ENCODE peak calls at places on chromosomes 13 and 19, in nine cellular contexts. One of them, this sample, is unnamed.

GRCh38 chr13:97257800-97258799 is 36.0 kb downstream of the MBNL2 start:
- DNase-seq in GM12891: no peak
- DNase-seq in fibroblast of the conjunctiva: peak; percentile 68
- DNase-seq in substantia nigra: no peak
- DNase-seq in D721Med: no peak
- DNase-seq in HEK293T: peak; percentile 50
- DNase-seq in stimulated activated CD4-positive, alpha-beta T cell treated with anti-CD3 and anti-CD28 coated beads, TNF-alpha, amount 100 ng/mL, for 24 hours: no peak
- DNase-seq in NCI-H526: no peak
- DNase-seq in AML-193: no peak
- DNase-seq in this sample: no peak

GRCh38 chr13:97743946-97744345 is 209.5 kb upstream of the IPO5 start:
- DNase-seq in GM12891: no peak
- DNase-seq in fibroblast of the conjunctiva: peak; percentile 60
- DNase-seq in substantia nigra: no peak
- DNase-seq in D721Med: no peak
- DNase-seq in HEK293T: no peak
- DNase-seq in stimulated activated CD4-positive, alpha-beta T cell treated with anti-CD3 and anti-CD28 coated beads, TNF-alpha, amount 100 ng/mL, for 24 hours: no peak
- DNase-seq in NCI-H526: no peak
- DNase-seq in AML-193: no peak
- DNase-seq in this sample: no peak

GRCh38 chr13:34933349-34933748 is 8.7 kb upstream of the NBEA start:
- DNase-seq in GM12891: no peak
- DNase-seq in fibroblast of the conjunctiva: no peak
- DNase-seq in substantia nigra: no peak
- DNase-seq in D721Med: no peak
- DNase-seq in HEK293T: no peak
- DNase-seq in stimulated activated CD4-positive, alpha-beta T cell treated with anti-CD3 and anti-CD28 coated beads, TNF-alpha, amount 100 ng/mL, for 24 hours: no peak
- DNase-seq in NCI-H526: peak; percentile 81
- DNase-seq in AML-193: no peak
- DNase-seq in this sample: no peak

GRCh38 chr19:55308281-55308680 is 16.9 kb downstream of the TMEM150B start:
- DNase-seq in GM12891: no peak
- DNase-seq in fibroblast of the conjunctiva: no peak
- DNase-seq in substantia nigra: no peak
- DNase-seq in D721Med: no peak
- DNase-seq in HEK293T: no peak
- DNase-seq in stimulated activated CD4-positive, alpha-beta T cell treated with anti-CD3 and anti-CD28 coated beads, TNF-alpha, amount 100 ng/mL, for 24 hours: no peak
- DNase-seq in NCI-H526: no peak
- DNase-seq in AML-193: no peak
- DNase-seq in this sample: no peak

GRCh38 chr13:98503175-98504028 is 73.5 kb downstream of the STK24 start:
- DNase-seq in GM12891: no peak
- DNase-seq in fibroblast of the conjunctiva: no peak
- DNase-seq in substantia nigra: no peak
- DNase-seq in D721Med: no peak
- DNase-seq in HEK293T: no peak
- DNase-seq in stimulated activated CD4-positive, alpha-beta T cell treated with anti-CD3 and anti-CD28 coated beads, TNF-alpha, amount 100 ng/mL, for 24 hours: no peak
- DNase-seq in NCI-H526: no peak
- DNase-seq in AML-193: no peak
- DNase-seq in this sample: no peak

GRCh38 chr19:50328257-50329145 is 676 bp downstream of the KCNC3 start:
- DNase-seq in GM12891: no peak
- DNase-seq in fibroblast of the conjunctiva: no peak
- DNase-seq in substantia nigra: no peak
- DNase-seq in D721Med: no peak
- DNase-seq in HEK293T: no peak
- DNase-seq in stimulated activated CD4-positive, alpha-beta T cell treated with anti-CD3 and anti-CD28 coated beads, TNF-alpha, amount 100 ng/mL, for 24 hours: no peak
- DNase-seq in NCI-H526: no peak
- DNase-seq in AML-193: no peak
- DNase-seq in this sample: no peak

GRCh38 chr13:59408738-59409137 is 755.0 kb downstream of the DIAPH3 start:
- DNase-seq in GM12891: no peak
- DNase-seq in fibroblast of the conjunctiva: no peak
- DNase-seq in substantia nigra: no peak
- DNase-seq in D721Med: no peak
- DNase-seq in HEK293T: no peak
- DNase-seq in stimulated activated CD4-positive, alpha-beta T cell treated with anti-CD3 and anti-CD28 coated beads, TNF-alpha, amount 100 ng/mL, for 24 hours: no peak
- DNase-seq in NCI-H526: no peak
- DNase-seq in AML-193: no peak
- DNase-seq in this sample: no peak

GRCh38 chr19:13832096-13832495 is 36.9 kb downstream of the ZSWIM4 start:
- DNase-seq in GM12891: no peak
- DNase-seq in fibroblast of the conjunctiva: no peak
- DNase-seq in substantia nigra: no peak
- DNase-seq in D721Med: no peak
- DNase-seq in HEK293T: no peak
- DNase-seq in stimulated activated CD4-positive, alpha-beta T cell treated with anti-CD3 and anti-CD28 coated beads, TNF-alpha, amount 100 ng/mL, for 24 hours: no peak
- DNase-seq in NCI-H526: no peak
- DNase-seq in AML-193: no peak
- DNase-seq in this sample: no peak

GRCh38 chr19:1811472-1811894 is 593 bp downstream of the ATP8B3 start:
- DNase-seq in GM12891: no peak
- DNase-seq in fibroblast of the conjunctiva: peak; percentile 8
- DNase-seq in substantia nigra: no peak
- DNase-seq in D721Med: no peak
- DNase-seq in HEK293T: no peak
- DNase-seq in stimulated activated CD4-positive, alpha-beta T cell treated with anti-CD3 and anti-CD28 coated beads, TNF-alpha, amount 100 ng/mL, for 24 hours: peak; percentile 22
- DNase-seq in NCI-H526: no peak
- DNase-seq in AML-193: peak; percentile 19
- DNase-seq in this sample: no peak

GRCh38 chr19:36719687-36720556 is 32.5 kb downstream of the ZNF567 start:
- DNase-seq in GM12891: no peak
- DNase-seq in fibroblast of the conjunctiva: no peak
- DNase-seq in substantia nigra: no peak
- DNase-seq in D721Med: no peak
- DNase-seq in HEK293T: no peak
- DNase-seq in stimulated activated CD4-positive, alpha-beta T cell treated with anti-CD3 and anti-CD28 coated beads, TNF-alpha, amount 100 ng/mL, for 24 hours: no peak
- DNase-seq in NCI-H526: no peak
- DNase-seq in AML-193: no peak
- DNase-seq in this sample: peak; percentile 28

GRCh38 chr13:93227280-93227905 is 786 bp downstream of the GPC6 start:
- DNase-seq in GM12891: peak; percentile 9
- DNase-seq in fibroblast of the conjunctiva: no peak
- DNase-seq in substantia nigra: no peak
- DNase-seq in D721Med: peak; percentile 23
- DNase-seq in HEK293T: peak; percentile 59
- DNase-seq in stimulated activated CD4-positive, alpha-beta T cell treated with anti-CD3 and anti-CD28 coated beads, TNF-alpha, amount 100 ng/mL, for 24 hours: no peak
- DNase-seq in NCI-H526: peak; percentile 88
- DNase-seq in AML-193: no peak
- DNase-seq in this sample: peak; percentile 74

GRCh38 chr13:113528101-113528797 is 37.7 kb upstream of the DCUN1D2 start:
- DNase-seq in GM12891: no peak
- DNase-seq in fibroblast of the conjunctiva: no peak
- DNase-seq in substantia nigra: no peak
- DNase-seq in D721Med: no peak
- DNase-seq in HEK293T: no peak
- DNase-seq in stimulated activated CD4-positive, alpha-beta T cell treated with anti-CD3 and anti-CD28 coated beads, TNF-alpha, amount 100 ng/mL, for 24 hours: no peak
- DNase-seq in NCI-H526: no peak
- DNase-seq in AML-193: no peak
- DNase-seq in this sample: no peak

GRCh38 chr19:30676990-30677679 is 305.0 kb downstream of the ZNF536 start:
- DNase-seq in GM12891: no peak
- DNase-seq in fibroblast of the conjunctiva: no peak
- DNase-seq in substantia nigra: no peak
- DNase-seq in D721Med: no peak
- DNase-seq in HEK293T: no peak
- DNase-seq in stimulated activated CD4-positive, alpha-beta T cell treated with anti-CD3 and anti-CD28 coated beads, TNF-alpha, amount 100 ng/mL, for 24 hours: no peak
- DNase-seq in NCI-H526: no peak
- DNase-seq in AML-193: no peak
- DNase-seq in this sample: no peak

GRCh38 chr19:10237702-10238101 is 6.6 kb upstream of the S1PR2 start:
- DNase-seq in GM12891: no peak
- DNase-seq in fibroblast of the conjunctiva: no peak
- DNase-seq in substantia nigra: no peak
- DNase-seq in D721Med: no peak
- DNase-seq in HEK293T: no peak
- DNase-seq in stimulated activated CD4-positive, alpha-beta T cell treated with anti-CD3 and anti-CD28 coated beads, TNF-alpha, amount 100 ng/mL, for 24 hours: no peak
- DNase-seq in NCI-H526: no peak
- DNase-seq in AML-193: no peak
- DNase-seq in this sample: no peak

GRCh38 chr13:49340161-49340560 is 92.4 kb downstream of the CDADC1 start:
- DNase-seq in GM12891: no peak
- DNase-seq in fibroblast of the conjunctiva: no peak
- DNase-seq in substantia nigra: no peak
- DNase-seq in D721Med: no peak
- DNase-seq in HEK293T: no peak
- DNase-seq in stimulated activated CD4-positive, alpha-beta T cell treated with anti-CD3 and anti-CD28 coated beads, TNF-alpha, amount 100 ng/mL, for 24 hours: no peak
- DNase-seq in NCI-H526: peak; percentile 88
- DNase-seq in AML-193: no peak
- DNase-seq in this sample: no peak

This sample was measured in KBM-7.